ENCODE peak calls at places on chromosomes 5 and 9, in four cellular contexts. M, N, L and F are unnamed samples.

GRCh38 chr5:80930940-80931339 is 29.2 kb upstream of the RASGRF2 start:
- DNase-seq in M (no peak), L (no peak), N (no peak), F (no peak)

GRCh38 chr5:108102463-108102862 is 279.4 kb downstream of the FBXL17 start:
- DNase-seq in M (peak), L (no peak), N (no peak), F (no peak)

GRCh38 chr5:62473209-62473608 is 60.6 kb downstream of the IPO11 start:
- DNase-seq in M (no peak), N (no peak), L (no peak), F (no peak)

GRCh38 chr9:113953541-113953940 is 77.4 kb downstream of the ZNF618 start:
- DNase-seq in M (no peak), L (no peak), N (no peak), F (no peak)

GRCh38 chr5:170633235-170634041 is 129.6 kb downstream of the KCNIP1 start:
- DNase-seq in L (no peak), M (peak), N (peak), F (no peak)

GRCh38 chr5:143106175-143106574 is 297.3 kb downstream of the NR3C1 start:
- DNase-seq in N (peak), L (no peak), M (peak), F (no peak)

GRCh38 chr5:180069589-180070247 is 1.8 kb downstream of the RNF130 start:
- DNase-seq in M (no peak), L (no peak), N (no peak), F (no peak)

GRCh38 chr5:133523013-133523658 is 89.2 kb downstream of the FSTL4 start:
- DNase-seq in L (no peak), M (no peak), N (no peak), F (peak)

GRCh38 chr5:94031631-94032030 is 290.2 kb upstream of the POU5F2 start:
- DNase-seq in M (no peak), N (no peak), L (no peak), F (no peak)

GRCh38 chr9:87603854-87604490 is 106.3 kb downstream of the DAPK1 start:
- DNase-seq in L (no peak), N (no peak), M (no peak), F (no peak)

GRCh38 chr5:7518947-7519560 is 123.1 kb downstream of the ADCY2 start:
- DNase-seq in L (peak), M (no peak), N (peak), F (no peak)

GRCh38 chr5:97498657-97499056 is 315.6 kb upstream of the RIOK2 start:
- DNase-seq in N (no peak), M (no peak), L (no peak), F (no peak)